ENCODE peak calls at places on chromosomes 5 and 9, in ten cellular contexts. Z is stomach, U is NT2/D1, C is GM23338, W is fibroblast of villous mesenchyme, O is breast epithelium, K is AG09309, N is aorta, T is kidney, X is heart left ventricle. D is an unnamed sample.

GRCh38 chr5:151661096-151661495 is 25.6 kb downstream of the SPARC start:
- DNase-seq in Z (no peak), U (no peak), C (no peak), W (no peak), O (no peak), K (no peak), N (no peak), T (no peak), X (no peak), D (no peak)

GRCh38 chr5:143400541-143401252 is 2.8 kb downstream of the NR3C1 start:
- DNase-seq in Z (no peak), U (no peak), C (no peak), W (peak; percentile 38), O (no peak), K (no peak), N (no peak), T (no peak), X (no peak), D (peak; percentile 23)

GRCh38 chr9:98251554-98251953 is 3.9 kb downstream of the TBC1D2 start:
- DNase-seq in Z (no peak), U (no peak), C (no peak), W (peak; percentile 71), O (no peak), K (peak; percentile 41), N (peak; percentile 54), T (peak; percentile 73), X (no peak), D (no peak)

GRCh38 chr9:135612981-135613910 is 26.1 kb downstream of the GLT6D1 start:
- DNase-seq in Z (no peak), U (no peak), C (no peak), W (no peak), O (no peak), K (no peak), N (no peak), T (no peak), X (no peak), D (peak; percentile 65)

GRCh38 chr9:93089481-93089991 is 6.5 kb upstream of the CARD19 start:
- DNase-seq in Z (no peak), U (no peak), C (no peak), W (no peak), O (peak; percentile 44), K (no peak), N (peak; percentile 24), T (peak; percentile 49), X (no peak), D (peak; percentile 20)

GRCh38 chr5:67181648-67182218 is 14.9 kb downstream of the CD180 start:
- DNase-seq in Z (no peak), U (peak; percentile 42), C (peak; percentile 32), W (no peak), O (no peak), K (no peak), N (no peak), T (no peak), X (no peak), D (no peak)

GRCh38 chr5:55036477-55036876 is 12.4 kb downstream of the GZMK start:
- DNase-seq in Z (no peak), U (no peak), C (no peak), W (peak; percentile 45), O (no peak), K (peak; percentile 8), N (no peak), T (no peak), X (no peak), D (no peak)

GRCh38 chr9:130208600-130209347 is 36.6 kb downstream of the NCS1 start:
- DNase-seq in Z (no peak), U (no peak), C (peak; percentile 53), W (no peak), O (no peak), K (no peak), N (peak; percentile 21), T (no peak), X (no peak), D (peak; percentile 69)

GRCh38 chr9:114898741-114899140 is 31.6 kb downstream of the TNFSF8 start:
- DNase-seq in Z (peak; percentile 48), U (no peak), C (no peak), W (peak; percentile 48), O (no peak), K (no peak), N (peak; percentile 69), T (peak; percentile 76), X (peak; percentile 56), D (no peak)

GRCh38 chr9:89139450-89139849 is 39.2 kb downstream of the SHC3 start:
- DNase-seq in Z (no peak), U (no peak), C (no peak), W (no peak), O (no peak), K (no peak), N (no peak), T (no peak), X (no peak), D (no peak)

GRCh38 chr9:94772654-94773303 is 46.3 kb downstream of the AOPEP start:
- DNase-seq in Z (no peak), U (no peak), C (no peak), W (peak; percentile 34), O (no peak), K (no peak), N (peak; percentile 56), T (no peak), X (no peak), D (peak; percentile 37)

DNA sequence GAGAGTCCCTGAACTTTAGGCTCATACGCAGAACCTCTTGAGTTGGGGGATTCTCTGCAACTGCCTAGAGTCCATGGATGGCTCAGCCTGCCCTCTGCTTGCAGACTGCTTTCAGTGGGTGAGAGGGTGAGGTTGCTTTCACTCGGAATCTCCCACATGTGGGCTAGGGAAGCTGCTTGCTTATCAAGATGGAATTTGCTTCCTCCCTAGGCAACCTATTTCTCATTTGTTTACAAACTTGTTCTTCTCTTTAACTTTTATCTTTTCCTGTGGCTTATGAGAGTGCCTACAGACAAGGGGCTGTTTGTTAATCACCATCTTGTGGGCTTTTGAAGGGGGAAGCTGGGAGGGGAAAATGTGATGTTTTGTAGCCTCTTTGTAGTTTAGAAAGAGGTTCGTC is 10.0 kb downstream of the TLE4 start:
- DNase-seq in Z (no peak), U (no peak), C (no peak), W (peak; percentile 94), O (no peak), K (peak; percentile 74), N (no peak), T (no peak), X (no peak), D (no peak)
- H3K4me3 ChIP-seq in Z (no peak overlapping the region), U (no peak overlapping the region), C (peak overlapping the region; percentile 5), W (peak overlapping the region; percentile 23), O (no peak overlapping the region), K (no peak overlapping the region), N (no peak overlapping the region), T (no peak overlapping the region), X (no peak overlapping the region), D (no peak overlapping the region)

DNA sequence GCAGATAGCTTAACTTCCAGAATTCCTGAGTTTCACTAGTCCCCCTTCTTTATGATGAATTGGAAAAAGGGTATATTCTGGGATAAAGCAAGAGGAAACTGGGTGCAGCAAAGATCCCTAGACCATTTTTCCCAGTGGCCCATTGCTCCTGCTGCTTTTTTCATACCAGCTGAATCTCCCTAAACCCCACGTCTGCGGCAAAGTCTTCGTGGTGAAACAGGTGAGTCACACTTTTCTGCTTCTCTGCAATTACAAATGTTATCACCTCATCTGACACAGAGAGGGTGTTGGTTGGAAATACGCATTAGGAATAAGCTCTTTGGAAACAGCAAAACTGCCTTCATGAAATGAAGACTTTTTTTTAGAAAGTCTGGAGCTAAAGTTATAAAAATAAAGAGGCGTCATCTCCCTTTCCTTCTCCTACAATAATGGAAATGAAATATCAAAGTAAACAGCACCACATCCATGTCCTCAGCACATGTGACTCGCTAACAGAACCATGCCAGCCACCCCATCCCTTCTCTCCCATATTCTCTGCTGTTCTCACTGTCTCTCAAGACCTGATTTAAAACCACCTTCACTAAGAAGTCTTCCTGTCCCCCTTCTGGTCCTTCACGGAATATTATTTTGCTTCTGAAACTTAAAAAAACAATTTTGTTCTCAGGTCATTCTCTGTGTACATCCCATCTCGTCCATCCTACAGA is 39.5 kb upstream of the GLRX start:
- DNase-seq in Z (no peak), U (no peak), C (no peak), W (peak; percentile 89), O (no peak), K (peak; percentile 63), N (no peak), T (no peak), X (no peak), D (no peak)
- H3K4me3 ChIP-seq in Z (no peak overlapping the region), U (no peak overlapping the region), C (no peak overlapping the region), W (no peak overlapping the region), O (no peak overlapping the region), K (no peak overlapping the region), N (no peak overlapping the region), T (no peak overlapping the region), X (no peak overlapping the region), D (no peak overlapping the region)

DNA sequence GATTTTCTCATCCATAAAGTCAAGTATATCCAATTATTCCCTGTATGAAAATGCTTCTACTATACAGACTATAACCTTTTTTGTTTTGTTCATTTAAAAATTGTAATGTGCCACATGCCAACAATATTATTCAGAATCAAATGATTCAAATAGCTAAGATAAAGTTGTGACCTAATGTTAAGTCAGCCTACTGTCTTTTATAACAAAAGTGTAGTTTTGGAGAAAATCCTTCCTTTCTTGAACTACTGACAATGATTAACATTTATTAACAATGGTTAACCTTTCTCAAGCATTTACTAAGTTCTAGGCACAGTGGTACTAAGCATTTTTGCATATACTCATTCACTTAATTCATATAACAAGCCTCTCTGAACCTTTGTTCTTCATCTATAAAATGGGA is 25.0 kb downstream of the CSF2 start:
- DNase-seq in Z (no peak), U (no peak), C (no peak), W (no peak), O (no peak), K (no peak), N (no peak), T (no peak), X (no peak), D (no peak)
- H3K4me3 ChIP-seq in Z (no peak overlapping the region), U (no peak overlapping the region), C (no peak overlapping the region), W (no peak overlapping the region), O (no peak overlapping the region), K (no peak overlapping the region), N (no peak overlapping the region), T (no peak overlapping the region), X (no peak overlapping the region), D (no peak overlapping the region)

GRCh38 chr5:10760976-10761841 is at the start of gene DAP:
- DNase-seq in Z (peak; percentile 92), U (peak; percentile 73), C (peak; percentile 87), W (peak; percentile 87), O (peak; percentile 79), K (peak; percentile 41), N (peak; percentile 89), T (peak; percentile 95), X (peak; percentile 92), D (peak; percentile 96)

GRCh38 chr5:10756539-10756938 is 4.5 kb downstream of the DAP start:
- DNase-seq in Z (no peak), U (no peak), C (no peak), W (no peak), O (no peak), K (peak; percentile 55), N (no peak), T (no peak), X (no peak), D (no peak)

GRCh38 chr5:10760033-10760975 is 730 bp downstream of the DAP start:
- DNase-seq in Z (peak; percentile 78), U (no peak), C (peak; percentile 67), W (peak; percentile 71), O (peak; percentile 70), K (peak; percentile 17), N (no peak), T (no peak), X (peak; percentile 55), D (peak; percentile 87)

GRCh38 chr5:10757043-10757442 is 4.0 kb downstream of the DAP start:
- DNase-seq in Z (no peak), U (no peak), C (peak; percentile 33), W (no peak), O (no peak), K (no peak), N (no peak), T (no peak), X (no peak), D (no peak)

GRCh38 chr5:10759111-10759510 is 1.9 kb downstream of the DAP start:
- DNase-seq in Z (no peak), U (no peak), C (no peak), W (no peak), O (no peak), K (no peak), N (no peak), T (no peak), X (no peak), D (no peak)
- H3K4me3 ChIP-seq in Z (no peak overlapping the region), U (no peak overlapping the region), C (no peak overlapping the region), W (peak overlapping the region; percentile 57), O (no peak overlapping the region), K (no peak overlapping the region), N (no peak overlapping the region), T (no peak overlapping the region), X (no peak overlapping the region), D (no peak overlapping the region)

D was measured in H7.